ENCODE peak calls at places on chromosome 15, in seven cellular contexts. S, Q, R, G, H, J and P are unnamed samples.

GRCh38 chr15:54273928-54274327 is 295.7 kb downstream of the UNC13C start:
- DNase-seq in S (no peak), Q (no peak), R (no peak), G (no peak), H (no peak), J (no peak), P (no peak)

GRCh38 chr15:38647683-38648082 is 83.1 kb upstream of the RASGRP1 start:
- DNase-seq in S (peak; percentile 20), Q (no peak), R (no peak), G (no peak), H (no peak), J (no peak), P (peak; percentile 71)

GRCh38 chr15:64014995-64015394 is 31.3 kb downstream of the DAPK2 start:
- DNase-seq in S (no peak), Q (peak; percentile 86), R (no peak), G (no peak), H (no peak), J (peak; percentile 76), P (no peak)

GRCh38 chr15:52491460-52491859 is 37.2 kb downstream of the MYO5A start:
- DNase-seq in S (no peak), Q (no peak), R (no peak), G (no peak), H (no peak), J (no peak), P (no peak)

GRCh38 chr15:58447244-58448010 is 15.6 kb downstream of the LIPC start:
- DNase-seq in S (no peak), Q (no peak), R (no peak), G (peak; percentile 60), H (no peak), J (no peak), P (no peak)

GRCh38 chr15:97947465-97948262 is 12.8 kb upstream of the ARRDC4 start:
- DNase-seq in S (no peak), Q (no peak), R (no peak), G (no peak), H (no peak), J (no peak), P (peak; percentile 20)

GRCh38 chr15:30788595-30788994 is 115.1 kb upstream of the FAN1 start:
- DNase-seq in S (no peak), Q (no peak), R (no peak), G (no peak), H (no peak), J (no peak), P (no peak)

GRCh38 chr15:87722941-87723691 is 533.4 kb downstream of the NTRK3 start:
- DNase-seq in S (no peak), Q (no peak), R (no peak), G (no peak), H (no peak), J (no peak), P (no peak)

GRCh38 chr15:94135748-94136147 is 95.6 kb upstream of the MCTP2 start:
- DNase-seq in S (no peak), Q (no peak), R (no peak), G (no peak), H (no peak), J (no peak), P (no peak)

GRCh38 chr15:95304116-95304873 is 1026.2 kb upstream of the NR2F2 start:
- DNase-seq in S (no peak), Q (no peak), R (no peak), G (no peak), H (peak; percentile 52), J (no peak), P (no peak)

GRCh38 chr15:73265536-73266153 is 103.1 kb downstream of the HCN4 start:
- DNase-seq in S (peak; percentile 66), Q (no peak), R (no peak), G (no peak), H (peak; percentile 50), J (peak; percentile 29), P (peak; percentile 44)

GRCh38 chr15:26872206-26872605 is 5.3 kb downstream of the GABRA5 start:
- DNase-seq in S (no peak), Q (no peak), R (no peak), G (no peak), H (no peak), J (no peak), P (no peak)

GRCh38 chr15:26901036-26901435 is 34.2 kb downstream of the GABRA5 start:
- DNase-seq in S (no peak), Q (no peak), R (no peak), G (no peak), H (no peak), J (no peak), P (no peak)

GRCh38 chr15:74238984-74239645 is 3.0 kb downstream of the CCDC33 start:
- DNase-seq in S (no peak), Q (no peak), R (no peak), G (no peak), H (no peak), J (no peak), P (no peak)

GRCh38 chr15:57329582-57330367 is 46.5 kb upstream of the CGNL1 start:
- DNase-seq in S (no peak), Q (no peak), R (no peak), G (no peak), H (no peak), J (no peak), P (no peak)

GRCh38 chr15:36724493-36724892 is 145.1 kb downstream of the CDIN1 start:
- DNase-seq in S (no peak), Q (no peak), R (no peak), G (no peak), H (no peak), J (no peak), P (no peak)

GRCh38 chr15:101152914-101153313 is 98.9 kb downstream of the CHSY1 start:
- DNase-seq in S (peak; percentile 48), Q (no peak), R (no peak), G (no peak), H (peak; percentile 27), J (no peak), P (no peak)

GRCh38 chr15:89555768-89556167 is 19.5 kb upstream of the TICRR start:
- DNase-seq in S (no peak), Q (no peak), R (no peak), G (no peak), H (no peak), J (no peak), P (no peak)

GRCh38 chr15:44243146-44243545 is 45.4 kb upstream of the GOLM2 start:
- DNase-seq in S (no peak), Q (no peak), R (no peak), G (no peak), H (no peak), J (no peak), P (no peak)

GRCh38 chr15:89192771-89193170 is 28.6 kb downstream of the RLBP1 start:
- DNase-seq in S (no peak), Q (no peak), R (no peak), G (no peak), H (no peak), J (no peak), P (no peak)

GRCh38 chr15:72486144-72486543 is 12.0 kb downstream of the ARIH1 start:
- DNase-seq in S (no peak), Q (no peak), R (no peak), G (no peak), H (no peak), J (no peak), P (no peak)

GRCh38 chr15:67917037-67917436 is 77.2 kb upstream of the RNU6-1 start:
- DNase-seq in S (no peak), Q (no peak), R (no peak), G (no peak), H (no peak), J (peak; percentile 33), P (no peak)
- H3K27ac ChIP-seq in S (peak overlapping the region; percentile 88), Q (no peak overlapping the region), R (no peak overlapping the region), G (no peak overlapping the region), H (peak overlapping the region; percentile 80), J (no peak overlapping the region), P (no peak overlapping the region)

GRCh38 chr15:86611392-86612040 is 531.8 kb downstream of the AGBL1 start:
- DNase-seq in S (no peak), Q (no peak), R (no peak), G (no peak), H (no peak), J (no peak), P (peak; percentile 75)
- TF ChIP-seq CTCF in S (no peak), Q (no peak), R (no peak), G (no peak), H (no peak), J (no peak), P (no peak)

GRCh38 chr15:70190296-70190695 is 92.6 kb upstream of the TLE3 start:
- DNase-seq in S (no peak), Q (no peak), R (no peak), G (no peak), H (no peak), J (no peak), P (no peak)

GRCh38 chr15:70192490-70192889 is 94.8 kb upstream of the TLE3 start:
- DNase-seq in S (no peak), Q (no peak), R (no peak), G (no peak), H (no peak), J (no peak), P (no peak)

GRCh38 chr15:70189826-70190225 is 92.1 kb upstream of the TLE3 start:
- DNase-seq in S (no peak), Q (no peak), R (no peak), G (no peak), H (no peak), J (no peak), P (no peak)

GRCh38 chr15:70192041-70192440 is 94.3 kb upstream of the TLE3 start:
- DNase-seq in S (no peak), Q (no peak), R (no peak), G (no peak), H (no peak), J (no peak), P (no peak)

DNA sequence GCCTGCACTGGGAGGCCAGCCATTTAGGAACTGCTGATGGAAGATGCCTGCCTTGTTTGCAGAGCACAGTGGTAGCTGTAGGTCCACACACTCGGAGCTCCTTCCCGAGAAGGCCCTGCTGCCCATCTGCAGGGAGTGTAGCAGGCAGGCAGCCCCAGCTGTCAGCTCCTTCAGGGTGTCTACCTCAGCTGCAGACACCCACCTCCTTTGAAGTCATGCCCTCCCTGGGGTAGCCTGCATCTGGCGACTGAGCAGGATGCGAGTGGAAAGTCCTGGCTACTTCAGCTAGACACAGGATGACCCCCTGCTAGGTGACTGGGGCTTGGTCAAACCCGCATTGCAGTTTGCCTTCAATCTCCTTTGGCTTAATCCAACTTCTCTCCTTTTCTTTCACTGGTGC is 93.2 kb upstream of the TLE3 start:
- DNase-seq in S (no peak), Q (no peak), R (no peak), G (no peak), H (no peak), J (no peak), P (no peak)
- H3K27ac ChIP-seq in S (no peak overlapping the region), Q (no peak overlapping the region), R (no peak overlapping the region), G (no peak overlapping the region), H (no peak overlapping the region), J (no peak overlapping the region), P (no peak overlapping the region)

GRCh38 chr15:39936187-39936586 is 2.3 kb downstream of the EIF2AK4 start:
- DNase-seq in S (no peak), Q (no peak), R (peak; percentile 59), G (no peak), H (no peak), J (no peak), P (peak; percentile 69)

GRCh38 chr15:39936681-39937080 is 2.8 kb downstream of the EIF2AK4 start:
- DNase-seq in S (no peak), Q (no peak), R (peak; percentile 33), G (no peak), H (no peak), J (no peak), P (no peak)

GRCh38 chr15:39935241-39935640 is 1.3 kb downstream of the EIF2AK4 start:
- DNase-seq in S (no peak), Q (no peak), R (no peak), G (no peak), H (no peak), J (no peak), P (no peak)

GRCh38 chr15:39934415-39935044 is 615 bp downstream of the EIF2AK4 start:
- DNase-seq in S (no peak), Q (no peak), R (no peak), G (no peak), H (no peak), J (no peak), P (peak; percentile 20)

GRCh38 chr15:39931615-39932014 is 2.3 kb upstream of the EIF2AK4 start:
- DNase-seq in S (no peak), Q (no peak), R (no peak), G (no peak), H (no peak), J (no peak), P (no peak)
- TF ChIP-seq CTCF in S (peak; percentile 40), Q (no peak), R (no peak), G (peak; percentile 4), H (no peak), J (no peak), P (no peak)